ENCODE peak calls at places on chromosome 2, in eight cellular contexts. W is OCI-LY7, E is hypothalamus, M is GM04504, N is DMS153, L is right lobe of liver, A is psoas muscle, D is kidney. R is an unnamed sample.

GRCh38 chr2:216215991-216216390 is 106.8 kb downstream of the XRCC5 start:
- DNase-seq in W (peak; percentile 45), E (no peak), M (no peak), N (no peak), L (no peak), A (no peak), D (no peak), R (no peak)

GRCh38 chr2:190177249-190177648 is 114.7 kb upstream of the MSTN start:
- DNase-seq in W (no peak), E (no peak), M (no peak), N (no peak), L (no peak), A (no peak), D (no peak), R (no peak)

GRCh38 chr2:111122631-111123421 is 2.1 kb downstream of the BCL2L11 start:
- DNase-seq in W (peak; percentile 34), E (peak; percentile 72), M (no peak), N (peak; percentile 71), L (peak; percentile 90), A (peak; percentile 87), D (peak; percentile 95), R (peak; percentile 78)

GRCh38 chr2:160721089-160722040 is 227.8 kb upstream of the RBMS1 start:
- DNase-seq in W (no peak), E (no peak), M (no peak), N (no peak), L (no peak), A (no peak), D (no peak), R (no peak)

GRCh38 chr2:137677466-137677865 is 286.8 kb upstream of the HNMT start:
- DNase-seq in W (peak; percentile 2), E (no peak), M (no peak), N (no peak), L (no peak), A (no peak), D (no peak), R (no peak)

GRCh38 chr2:138846216-138846821 is 66.1 kb upstream of the NXPH2 start:
- DNase-seq in W (peak; percentile 59), E (no peak), M (no peak), N (peak; percentile 28), L (no peak), A (no peak), D (no peak), R (peak; percentile 19)

GRCh38 chr2:224442092-224442999 is 40.4 kb upstream of the FAM124B start:
- DNase-seq in W (no peak), E (no peak), M (no peak), N (no peak), L (peak; percentile 52), A (peak; percentile 27), D (peak; percentile 80), R (no peak)

GRCh38 chr2:86014493-86014892 is 91.2 kb downstream of the POLR1A start:
- DNase-seq in W (no peak), E (no peak), M (no peak), N (no peak), L (no peak), A (no peak), D (no peak), R (no peak)

GRCh38 chr2:10267551-10268465 is 34.9 kb upstream of the HPCAL1 start:
- DNase-seq in W (no peak), E (no peak), M (no peak), N (peak; percentile 14), L (no peak), A (peak; percentile 46), D (peak; percentile 70), R (no peak)

GRCh38 chr2:170719810-170720209 is 4.7 kb downstream of the SP5 start:
- DNase-seq in W (no peak), E (no peak), M (no peak), N (no peak), L (no peak), A (no peak), D (no peak), R (no peak)

GRCh38 chr2:38387887-38388286 is 10.8 kb upstream of the ATL2 start:
- DNase-seq in W (no peak), E (no peak), M (no peak), N (no peak), L (no peak), A (no peak), D (no peak), R (no peak)

R was measured in mammary epithelial cell.